ENCODE peak calls at places on chromosomes 4 and X, in five cellular contexts. P, Y, A, E and C are unnamed samples.

GRCh38 chr4:11428161-11428700 is 463 bp downstream of the HS3ST1 start:
- DNase-seq in A (no peak), E (no peak), P (no peak), Y (no peak), C (no peak)

GRCh38 chr4:173490817-173491518 is 39.1 kb downstream of the HAND2 start:
- DNase-seq in A (no peak), Y (no peak), E (no peak), P (no peak), C (peak)

GRCh38 chr4:171648926-171649325 is 164.3 kb upstream of the GALNTL6 start:
- DNase-seq in Y (no peak), P (no peak), E (no peak), A (no peak), C (no peak)

GRCh38 chrX:40105016-40105790 is 7.4 kb upstream of the BCOR start:
- DNase-seq in E (no peak), A (no peak), Y (no peak), P (peak), C (peak)

GRCh38 chr4:152696764-152697250 is 17.0 kb upstream of the TMEM154 start:
- DNase-seq in P (no peak), A (no peak), Y (no peak), E (no peak), C (peak)

GRCh38 chr4:45147866-45148265 is 421.5 kb upstream of the GNPDA2 start:
- DNase-seq in P (no peak), E (no peak), Y (no peak), A (no peak), C (peak)

GRCh38 chr4:67460574-67460973 is 84.7 kb downstream of the CENPC start:
- DNase-seq in Y (peak), A (no peak), P (no peak), E (no peak), C (peak)

GRCh38 chr4:11475871-11476270 is 47.2 kb upstream of the HS3ST1 start:
- DNase-seq in Y (no peak), P (no peak), E (no peak), A (no peak), C (no peak)

GRCh38 chrX:10741003-10741402 is 120.6 kb upstream of the MID1 start:
- DNase-seq in P (no peak), Y (no peak), E (no peak), A (no peak), C (no peak)

GRCh38 chr4:127708985-127709384 is 21.2 kb upstream of the SLC25A31 start:
- DNase-seq in E (no peak), Y (no peak), A (no peak), P (no peak), C (peak)

GRCh38 chr4:153809916-153810810 is 21.3 kb upstream of the SFRP2 start:
- DNase-seq in P (no peak), E (no peak), A (no peak), Y (no peak), C (no peak)

GRCh38 chr4:125315571-125316390 is 1.0 kb downstream of the FAT4 start:
- DNase-seq in A (peak), P (peak), E (peak), Y (peak), C (peak)

GRCh38 chrX:40651620-40652223 is 4.4 kb upstream of the CXorf38 start:
- DNase-seq in P (peak), E (peak), A (no peak), Y (peak), C (peak)

GRCh38 chr4:72390409-72390808 is 178.6 kb downstream of the ADAMTS3 start:
- DNase-seq in P (no peak), A (no peak), E (no peak), Y (no peak), C (peak)

GRCh38 chrX:4322916-4323315 is 609.5 kb upstream of the PRKX start:
- DNase-seq in Y (no peak), P (no peak), E (no peak), A (no peak), C (no peak)

GRCh38 chr4:6705638-6706037 is 4.0 kb downstream of the MRFAP1L1 start:
- DNase-seq in P (no peak), A (no peak), E (no peak), Y (no peak), C (no peak)

GRCh38 chrX:16427668-16428067 is 222.3 kb upstream of the S100G start:
- DNase-seq in E (no peak), A (no peak), P (no peak), Y (no peak), C (no peak)

GRCh38 chr4:159229164-159229563 is 126.3 kb downstream of the RAPGEF2 start:
- DNase-seq in A (no peak), E (no peak), P (no peak), Y (no peak), C (peak)

GRCh38 chr4:144574004-144574403 is 72.0 kb upstream of the HHIP start:
- DNase-seq in P (no peak), A (no peak), E (no peak), Y (no peak), C (no peak)

GRCh38 chr4:123438031-123438430 is 41.4 kb downstream of the SPRY1 start:
- DNase-seq in Y (no peak), A (no peak), E (no peak), P (no peak), C (no peak)

GRCh38 chr4:972651-973424 is 531 bp downstream of the DGKQ start:
- DNase-seq in E (no peak), Y (no peak), P (peak), A (peak), C (peak)

GRCh38 chrX:25275159-25275558 is 259.4 kb upstream of the ARX start:
- DNase-seq in A (no peak), P (no peak), E (no peak), Y (no peak), C (no peak)

GRCh38 chrX:32408389-32408788 is 803.0 kb downstream of the DMD start:
- DNase-seq in P (no peak), Y (no peak), E (no peak), A (no peak), C (no peak)

GRCh38 chr4:184189966-184190365 is 27.7 kb downstream of the ENPP6 start:
- DNase-seq in E (no peak), P (no peak), Y (no peak), A (no peak), C (no peak)

GRCh38 chr4:121150486-121150885 is 13.6 kb downstream of the TNIP3 start:
- DNase-seq in P (no peak), E (no peak), Y (no peak), A (no peak), C (no peak)

GRCh38 chr4:2080429-2081300 is 21.5 kb downstream of the NAT8L start:
- DNase-seq in P (no peak), A (no peak), Y (no peak), E (peak), C (no peak)

GRCh38 chr4:101279377-101279871 is 67.9 kb downstream of the PPP3CA start:
- DNase-seq in P (no peak), E (no peak), A (no peak), Y (peak), C (peak)

GRCh38 chr4:188005561-188005960 is 10.0 kb downstream of the ZFP42 start:
- DNase-seq in A (no peak), Y (no peak), E (no peak), P (no peak), C (no peak)

GRCh38 chrX:15619053-15619772 is 18.5 kb upstream of the ACE2 start:
- DNase-seq in Y (peak), E (no peak), P (no peak), A (no peak), C (peak)

GRCh38 chr4:16818005-16818404 is 80.4 kb downstream of the LDB2 start:
- DNase-seq in P (no peak), Y (no peak), A (no peak), E (no peak), C (no peak)